ENCODE peak calls at places on chromosomes 11 and 22, in ten cellular contexts. I is breast epithelium, D is body of pancreas, M is uterus, T is gastrocnemius medialis, P is ovary, F is A549, L is prostate gland, V is heart left ventricle, O is spleen. E is an unnamed sample.

GRCh38 chr11:83122766-83123165 is 34.2 kb upstream of the PCF11 start:
- DNase-seq in D (no peak), L (no peak), O (no peak), T (no peak), I (no peak), M (no peak), P (no peak), V (no peak), F (no peak), E (no peak)

GRCh38 chr11:64341851-64342791 is 2.1 kb downstream of the CCDC88B start:
- DNase-seq in M (peak; percentile 80), O (peak; percentile 97), L (peak; percentile 90), V (peak; percentile 88), F (peak; percentile 93), P (peak; percentile 90), D (peak; percentile 97), T (peak; percentile 80), I (peak; percentile 88), E (peak; percentile 77)

GRCh38 chr11:95305726-95306522 is 74.9 kb upstream of the SESN3 start:
- DNase-seq in O (no peak), P (no peak), V (no peak), F (no peak), T (no peak), I (peak; percentile 30), D (no peak), M (no peak), L (no peak), E (no peak)

GRCh38 chr11:117045956-117046355 is 52.3 kb downstream of the SIK3 start:
- DNase-seq in I (no peak), F (no peak), M (no peak), D (no peak), V (no peak), O (no peak), T (no peak), L (no peak), P (no peak), E (no peak)

GRCh38 chr11:117302228-117302627 is 11.1 kb downstream of the BACE1-AS start:
- DNase-seq in T (no peak), O (no peak), L (no peak), M (no peak), D (no peak), I (no peak), F (no peak), P (no peak), V (no peak), E (no peak)

GRCh38 chr11:57873196-57873911 is 111.8 kb downstream of the CTNND1 start:
- DNase-seq in P (no peak), V (no peak), T (no peak), L (no peak), F (no peak), O (no peak), M (no peak), I (no peak), D (no peak), E (no peak)

GRCh38 chr22:27603823-27604190 is 197.7 kb downstream of the MN1 start:
- DNase-seq in L (no peak), T (no peak), O (peak; percentile 51), P (no peak), D (peak; percentile 29), F (no peak), I (no peak), M (no peak), V (no peak), E (no peak)

GRCh38 chr22:35219012-35219411 is 38.3 kb upstream of the HMGXB4 start:
- DNase-seq in M (no peak), O (no peak), I (no peak), P (no peak), L (no peak), V (no peak), T (no peak), F (peak; percentile 17), D (no peak), E (no peak)

GRCh38 chr11:24267015-24267414 is 229.8 kb upstream of the LUZP2 start:
- DNase-seq in V (no peak), D (no peak), M (no peak), L (no peak), I (no peak), P (no peak), O (no peak), T (no peak), F (no peak), E (no peak)

GRCh38 chr11:128949791-128950454 is 7.3 kb upstream of the TP53AIP1 start:
- DNase-seq in O (no peak), M (no peak), I (no peak), V (no peak), D (peak; percentile 58), F (no peak), L (no peak), T (no peak), P (no peak), E (no peak)

GRCh38 chr22:43272869-43273318 is 70.3 kb downstream of the SCUBE1 start:
- DNase-seq in F (no peak), O (no peak), L (no peak), P (peak; percentile 68), I (no peak), T (no peak), M (no peak), D (no peak), V (no peak), E (no peak)

GRCh38 chr11:67468056-67468455 is 995 bp downstream of the TMEM134 start:
- DNase-seq in F (no peak), T (no peak), M (peak; percentile 53), L (peak; percentile 95), D (peak; percentile 95), V (no peak), O (no peak), I (peak; percentile 95), P (peak; percentile 69), E (peak; percentile 70)

GRCh38 chr11:117223741-117224685 is 7.9 kb downstream of the PCSK7 start:
- DNase-seq in T (no peak), O (no peak), I (peak; percentile 12), M (peak; percentile 20), D (no peak), V (no peak), P (peak; percentile 22), F (no peak), L (no peak), E (no peak)

GRCh38 chr11:68200639-68201038 is 12.5 kb downstream of the KMT5B start:
- DNase-seq in O (no peak), M (no peak), V (no peak), T (no peak), D (no peak), L (no peak), I (no peak), P (no peak), F (no peak), E (no peak)

GRCh38 chr22:38685761-38686160 is 4.0 kb downstream of the TOMM22 start:
- DNase-seq in T (no peak), V (no peak), P (no peak), O (no peak), I (no peak), D (no peak), M (no peak), F (no peak), L (no peak), E (no peak)

GRCh38 chr22:38681784-38682335 is at the start of gene TOMM22:
- DNase-seq in M (peak; percentile 78), F (peak; percentile 85), L (peak; percentile 89), I (peak; percentile 72), V (peak; percentile 92), O (peak; percentile 98), P (peak; percentile 87), T (peak; percentile 76), D (peak; percentile 87), E (peak; percentile 83)
- TF ChIP-seq POLR2A in M (peak; percentile 35), F (peak; percentile 60), L (peak; percentile 54), I (peak; percentile 37), V (peak; percentile 47), O (no peak), P (no peak), T (peak; percentile 59), D (peak; percentile 82), E (peak; percentile 54)

GRCh38 chr22:44639891-44640617 is 62.0 kb upstream of the PRR5 start:
- DNase-seq in D (no peak), I (no peak), L (no peak), P (no peak), V (no peak), O (peak; percentile 66), M (no peak), F (no peak), T (no peak), E (peak; percentile 48)
- H3K27ac ChIP-seq in D (no peak overlapping the region), I (peak overlapping the region; percentile 92), L (peak overlapping the region; percentile 52), P (no peak overlapping the region), V (no peak overlapping the region), O (no peak overlapping the region), M (no peak overlapping the region), F (no peak overlapping the region), T (no peak overlapping the region), E (no peak overlapping the region)

GRCh38 chr11:1479678-1480118 is 6.9 kb downstream of the MOB2 start:
- DNase-seq in T (no peak), D (no peak), M (peak; percentile 13), L (no peak), V (no peak), O (peak; percentile 37), P (no peak), F (no peak), I (no peak), E (peak; percentile 27)
- TF ChIP-seq CTCF in T (no peak), D (no peak), M (no peak), L (no peak), V (no peak), O (no peak), P (no peak), F (no peak), I (no peak), E (no peak)

DNA sequence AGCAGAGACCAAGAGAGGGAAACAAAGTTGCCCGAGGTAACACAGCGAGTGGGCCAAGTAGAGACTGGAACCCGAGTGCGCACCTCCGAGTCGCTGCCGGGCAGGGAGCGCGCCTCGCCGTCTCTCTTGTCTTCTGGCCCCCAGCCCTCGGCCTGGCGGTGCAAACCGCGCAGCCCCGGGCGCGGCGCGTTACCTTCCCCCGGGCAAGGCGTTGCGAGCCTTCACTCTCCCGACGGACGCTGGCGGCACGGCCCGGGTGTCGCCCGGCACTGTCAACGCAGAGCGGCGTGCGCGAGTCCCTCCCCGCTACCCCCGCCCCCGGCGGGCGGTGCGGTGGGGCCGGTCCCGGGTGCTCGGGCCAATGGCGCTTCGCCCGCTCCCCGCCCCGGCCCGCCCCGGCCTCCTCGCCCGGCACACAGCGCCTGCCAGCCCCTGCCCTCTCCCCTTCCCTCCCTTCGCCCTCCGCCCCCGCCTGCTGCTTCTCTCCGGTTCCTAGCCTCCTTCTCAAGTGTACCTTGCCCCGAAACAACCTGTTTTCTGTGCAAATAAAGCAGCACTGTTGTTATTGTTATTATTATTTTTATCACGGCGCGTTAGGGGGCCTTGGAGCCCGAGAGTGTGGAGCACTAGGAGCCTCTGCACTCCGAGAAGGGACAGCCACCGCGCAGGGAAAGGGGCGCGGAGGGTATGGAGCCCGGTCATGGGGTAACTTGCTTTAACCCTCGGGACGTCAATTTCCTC is at the start of gene SYTL2:
- DNase-seq in F (peak; percentile 58), O (peak; percentile 92), L (peak; percentile 70), T (peak; percentile 22), P (peak; percentile 65), I (peak; percentile 35), M (peak; percentile 39), V (peak; percentile 82), D (peak; percentile 75), E (peak; percentile 92)
- TF ChIP-seq POLR2A in F (peak; percentile 86), O (peak; percentile 69), L (peak; percentile 96), T (peak; percentile 52), P (peak; percentile 19), I (peak; percentile 25), M (peak; percentile 66), V (peak; percentile 87), D (peak; percentile 54), E (peak; percentile 92)